ENCODE peak calls at places on chromosomes 12 and 14, in five cellular contexts. One of them, this sample, is unnamed.
A peak's percentile ranks its signal among the peaks of the same experiment; 100 is the strongest.

GRCh38 chr14:92507174-92507768 is 6.3 kb upstream of the RIN3 start:
- DNase-seq in anterior cingulate cortex: no peak
- DNase-seq in stimulated activated CD4-positive, alpha-beta T cell treated with anti-CD3 and anti-CD28 coated beads, Interleukin-12 subunit alpha, Interleukin-12 subunit beta, amount 100 ng/mL, for 24 hours: no peak
- DNase-seq in HTR-8/SVneo: no peak
- DNase-seq in activated CD4-positive, alpha-beta T cell treated with anti-CD3 and anti-CD28 coated beads, Interleukin-2, amount 10 ng/mL, durations not matched to agents 7 days and 5 days: peak; percentile 44
- DNase-seq in this sample: no peak

GRCh38 chr14:102418853-102419240 is 56.1 kb downstream of the TECPR2 start:
- DNase-seq in anterior cingulate cortex: no peak
- DNase-seq in stimulated activated CD4-positive, alpha-beta T cell treated with anti-CD3 and anti-CD28 coated beads, Interleukin-12 subunit alpha, Interleukin-12 subunit beta, amount 100 ng/mL, for 24 hours: no peak
- DNase-seq in HTR-8/SVneo: no peak
- DNase-seq in activated CD4-positive, alpha-beta T cell treated with anti-CD3 and anti-CD28 coated beads, Interleukin-2, amount 10 ng/mL, durations not matched to agents 7 days and 5 days: no peak
- DNase-seq in this sample: no peak

GRCh38 chr14:104282332-104283196 is 144.2 kb downstream of the KIF26A start:
- DNase-seq in anterior cingulate cortex: no peak
- DNase-seq in stimulated activated CD4-positive, alpha-beta T cell treated with anti-CD3 and anti-CD28 coated beads, Interleukin-12 subunit alpha, Interleukin-12 subunit beta, amount 100 ng/mL, for 24 hours: no peak
- DNase-seq in HTR-8/SVneo: no peak
- DNase-seq in activated CD4-positive, alpha-beta T cell treated with anti-CD3 and anti-CD28 coated beads, Interleukin-2, amount 10 ng/mL, durations not matched to agents 7 days and 5 days: no peak
- DNase-seq in this sample: no peak

GRCh38 chr14:103623883-103624482 is 5.0 kb upstream of the KLC1 start:
- DNase-seq in anterior cingulate cortex: no peak
- DNase-seq in stimulated activated CD4-positive, alpha-beta T cell treated with anti-CD3 and anti-CD28 coated beads, Interleukin-12 subunit alpha, Interleukin-12 subunit beta, amount 100 ng/mL, for 24 hours: no peak
- DNase-seq in HTR-8/SVneo: no peak
- DNase-seq in activated CD4-positive, alpha-beta T cell treated with anti-CD3 and anti-CD28 coated beads, Interleukin-2, amount 10 ng/mL, durations not matched to agents 7 days and 5 days: no peak
- DNase-seq in this sample: no peak

GRCh38 chr14:60637490-60638452 is 11.5 kb downstream of the SIX1 start:
- DNase-seq in anterior cingulate cortex: no peak
- DNase-seq in stimulated activated CD4-positive, alpha-beta T cell treated with anti-CD3 and anti-CD28 coated beads, Interleukin-12 subunit alpha, Interleukin-12 subunit beta, amount 100 ng/mL, for 24 hours: no peak
- DNase-seq in HTR-8/SVneo: no peak
- DNase-seq in activated CD4-positive, alpha-beta T cell treated with anti-CD3 and anti-CD28 coated beads, Interleukin-2, amount 10 ng/mL, durations not matched to agents 7 days and 5 days: no peak
- DNase-seq in this sample: no peak

GRCh38 chr12:57488397-57489156 is 709 bp downstream of the MARS1 start:
- DNase-seq in anterior cingulate cortex: no peak
- DNase-seq in stimulated activated CD4-positive, alpha-beta T cell treated with anti-CD3 and anti-CD28 coated beads, Interleukin-12 subunit alpha, Interleukin-12 subunit beta, amount 100 ng/mL, for 24 hours: no peak
- DNase-seq in HTR-8/SVneo: no peak
- DNase-seq in activated CD4-positive, alpha-beta T cell treated with anti-CD3 and anti-CD28 coated beads, Interleukin-2, amount 10 ng/mL, durations not matched to agents 7 days and 5 days: no peak
- DNase-seq in this sample: no peak

GRCh38 chr12:117143008-117143532 is 43.9 kb upstream of the TESC start:
- DNase-seq in anterior cingulate cortex: no peak
- DNase-seq in stimulated activated CD4-positive, alpha-beta T cell treated with anti-CD3 and anti-CD28 coated beads, Interleukin-12 subunit alpha, Interleukin-12 subunit beta, amount 100 ng/mL, for 24 hours: no peak
- DNase-seq in HTR-8/SVneo: peak; percentile 61
- DNase-seq in activated CD4-positive, alpha-beta T cell treated with anti-CD3 and anti-CD28 coated beads, Interleukin-2, amount 10 ng/mL, durations not matched to agents 7 days and 5 days: no peak
- DNase-seq in this sample: no peak

GRCh38 chr12:130514149-130514551 is 176.5 kb downstream of the PIWIL1 start:
- DNase-seq in anterior cingulate cortex: no peak
- DNase-seq in stimulated activated CD4-positive, alpha-beta T cell treated with anti-CD3 and anti-CD28 coated beads, Interleukin-12 subunit alpha, Interleukin-12 subunit beta, amount 100 ng/mL, for 24 hours: no peak
- DNase-seq in HTR-8/SVneo: no peak
- DNase-seq in activated CD4-positive, alpha-beta T cell treated with anti-CD3 and anti-CD28 coated beads, Interleukin-2, amount 10 ng/mL, durations not matched to agents 7 days and 5 days: no peak
- DNase-seq in this sample: no peak

GRCh38 chr12:2640709-2641108 is 154.1 kb upstream of the FKBP4 start:
- DNase-seq in anterior cingulate cortex: no peak
- DNase-seq in stimulated activated CD4-positive, alpha-beta T cell treated with anti-CD3 and anti-CD28 coated beads, Interleukin-12 subunit alpha, Interleukin-12 subunit beta, amount 100 ng/mL, for 24 hours: no peak
- DNase-seq in HTR-8/SVneo: peak; percentile 96
- DNase-seq in activated CD4-positive, alpha-beta T cell treated with anti-CD3 and anti-CD28 coated beads, Interleukin-2, amount 10 ng/mL, durations not matched to agents 7 days and 5 days: no peak
- DNase-seq in this sample: peak; percentile 13

GRCh38 chr14:34501997-34502396 is 37.5 kb downstream of the EAPP start:
- DNase-seq in anterior cingulate cortex: no peak
- DNase-seq in stimulated activated CD4-positive, alpha-beta T cell treated with anti-CD3 and anti-CD28 coated beads, Interleukin-12 subunit alpha, Interleukin-12 subunit beta, amount 100 ng/mL, for 24 hours: no peak
- DNase-seq in HTR-8/SVneo: no peak
- DNase-seq in activated CD4-positive, alpha-beta T cell treated with anti-CD3 and anti-CD28 coated beads, Interleukin-2, amount 10 ng/mL, durations not matched to agents 7 days and 5 days: no peak
- DNase-seq in this sample: no peak

GRCh38 chr12:64875186-64875585 is 50.7 kb downstream of the TBC1D30 start:
- DNase-seq in anterior cingulate cortex: no peak
- DNase-seq in stimulated activated CD4-positive, alpha-beta T cell treated with anti-CD3 and anti-CD28 coated beads, Interleukin-12 subunit alpha, Interleukin-12 subunit beta, amount 100 ng/mL, for 24 hours: no peak
- DNase-seq in HTR-8/SVneo: no peak
- DNase-seq in activated CD4-positive, alpha-beta T cell treated with anti-CD3 and anti-CD28 coated beads, Interleukin-2, amount 10 ng/mL, durations not matched to agents 7 days and 5 days: no peak
- DNase-seq in this sample: no peak

GRCh38 chr14:56036353-56036752 is 81.9 kb upstream of the PELI2 start:
- DNase-seq in anterior cingulate cortex: no peak
- DNase-seq in stimulated activated CD4-positive, alpha-beta T cell treated with anti-CD3 and anti-CD28 coated beads, Interleukin-12 subunit alpha, Interleukin-12 subunit beta, amount 100 ng/mL, for 24 hours: no peak
- DNase-seq in HTR-8/SVneo: no peak
- DNase-seq in activated CD4-positive, alpha-beta T cell treated with anti-CD3 and anti-CD28 coated beads, Interleukin-2, amount 10 ng/mL, durations not matched to agents 7 days and 5 days: no peak
- DNase-seq in this sample: no peak

GRCh38 chr14:65927871-65928270 is 515.3 kb downstream of the FUT8 start:
- DNase-seq in anterior cingulate cortex: no peak
- DNase-seq in stimulated activated CD4-positive, alpha-beta T cell treated with anti-CD3 and anti-CD28 coated beads, Interleukin-12 subunit alpha, Interleukin-12 subunit beta, amount 100 ng/mL, for 24 hours: peak; percentile 54
- DNase-seq in HTR-8/SVneo: no peak
- DNase-seq in activated CD4-positive, alpha-beta T cell treated with anti-CD3 and anti-CD28 coated beads, Interleukin-2, amount 10 ng/mL, durations not matched to agents 7 days and 5 days: peak; percentile 89
- DNase-seq in this sample: no peak

GRCh38 chr14:49982522-49982951 is 89.7 kb downstream of the ARF6 start:
- DNase-seq in anterior cingulate cortex: no peak
- DNase-seq in stimulated activated CD4-positive, alpha-beta T cell treated with anti-CD3 and anti-CD28 coated beads, Interleukin-12 subunit alpha, Interleukin-12 subunit beta, amount 100 ng/mL, for 24 hours: no peak
- DNase-seq in HTR-8/SVneo: no peak
- DNase-seq in activated CD4-positive, alpha-beta T cell treated with anti-CD3 and anti-CD28 coated beads, Interleukin-2, amount 10 ng/mL, durations not matched to agents 7 days and 5 days: no peak
- DNase-seq in this sample: no peak

GRCh38 chr12:51622564-51622963 is 31.5 kb downstream of the SCN8A start:
- DNase-seq in anterior cingulate cortex: no peak
- DNase-seq in stimulated activated CD4-positive, alpha-beta T cell treated with anti-CD3 and anti-CD28 coated beads, Interleukin-12 subunit alpha, Interleukin-12 subunit beta, amount 100 ng/mL, for 24 hours: no peak
- DNase-seq in HTR-8/SVneo: no peak
- DNase-seq in activated CD4-positive, alpha-beta T cell treated with anti-CD3 and anti-CD28 coated beads, Interleukin-2, amount 10 ng/mL, durations not matched to agents 7 days and 5 days: no peak
- DNase-seq in this sample: no peak

GRCh38 chr12:121803861-121804416 is at the start of gene SETD1B:
- DNase-seq in anterior cingulate cortex: no peak
- DNase-seq in stimulated activated CD4-positive, alpha-beta T cell treated with anti-CD3 and anti-CD28 coated beads, Interleukin-12 subunit alpha, Interleukin-12 subunit beta, amount 100 ng/mL, for 24 hours: no peak
- DNase-seq in HTR-8/SVneo: no peak
- DNase-seq in activated CD4-positive, alpha-beta T cell treated with anti-CD3 and anti-CD28 coated beads, Interleukin-2, amount 10 ng/mL, durations not matched to agents 7 days and 5 days: peak; percentile 58
- DNase-seq in this sample: peak; percentile 47

GRCh38 chr14:74204481-74204880 is 34.8 kb upstream of the VSX2 start:
- DNase-seq in anterior cingulate cortex: no peak
- DNase-seq in stimulated activated CD4-positive, alpha-beta T cell treated with anti-CD3 and anti-CD28 coated beads, Interleukin-12 subunit alpha, Interleukin-12 subunit beta, amount 100 ng/mL, for 24 hours: no peak
- DNase-seq in HTR-8/SVneo: no peak
- DNase-seq in activated CD4-positive, alpha-beta T cell treated with anti-CD3 and anti-CD28 coated beads, Interleukin-2, amount 10 ng/mL, durations not matched to agents 7 days and 5 days: no peak
- DNase-seq in this sample: no peak

GRCh38 chr12:124939428-124940142 is 25.1 kb upstream of the UBC start:
- DNase-seq in anterior cingulate cortex: no peak
- DNase-seq in stimulated activated CD4-positive, alpha-beta T cell treated with anti-CD3 and anti-CD28 coated beads, Interleukin-12 subunit alpha, Interleukin-12 subunit beta, amount 100 ng/mL, for 24 hours: peak; percentile 84
- DNase-seq in HTR-8/SVneo: peak; percentile 72
- DNase-seq in activated CD4-positive, alpha-beta T cell treated with anti-CD3 and anti-CD28 coated beads, Interleukin-2, amount 10 ng/mL, durations not matched to agents 7 days and 5 days: peak; percentile 89
- DNase-seq in this sample: no peak

GRCh38 chr14:100588671-100589070 is 1.5 kb upstream of the BEGAIN start:
- DNase-seq in anterior cingulate cortex: no peak
- DNase-seq in stimulated activated CD4-positive, alpha-beta T cell treated with anti-CD3 and anti-CD28 coated beads, Interleukin-12 subunit alpha, Interleukin-12 subunit beta, amount 100 ng/mL, for 24 hours: no peak
- DNase-seq in HTR-8/SVneo: no peak
- DNase-seq in activated CD4-positive, alpha-beta T cell treated with anti-CD3 and anti-CD28 coated beads, Interleukin-2, amount 10 ng/mL, durations not matched to agents 7 days and 5 days: no peak
- DNase-seq in this sample: no peak

GRCh38 chr14:74946659-74947281 is 8.6 kb downstream of the PGF start:
- DNase-seq in anterior cingulate cortex: no peak
- DNase-seq in stimulated activated CD4-positive, alpha-beta T cell treated with anti-CD3 and anti-CD28 coated beads, Interleukin-12 subunit alpha, Interleukin-12 subunit beta, amount 100 ng/mL, for 24 hours: no peak
- DNase-seq in HTR-8/SVneo: no peak
- DNase-seq in activated CD4-positive, alpha-beta T cell treated with anti-CD3 and anti-CD28 coated beads, Interleukin-2, amount 10 ng/mL, durations not matched to agents 7 days and 5 days: no peak
- DNase-seq in this sample: no peak

GRCh38 chr12:67147447-67147846 is 121.7 kb upstream of the CAND1 start:
- DNase-seq in anterior cingulate cortex: no peak
- DNase-seq in stimulated activated CD4-positive, alpha-beta T cell treated with anti-CD3 and anti-CD28 coated beads, Interleukin-12 subunit alpha, Interleukin-12 subunit beta, amount 100 ng/mL, for 24 hours: no peak
- DNase-seq in HTR-8/SVneo: no peak
- DNase-seq in activated CD4-positive, alpha-beta T cell treated with anti-CD3 and anti-CD28 coated beads, Interleukin-2, amount 10 ng/mL, durations not matched to agents 7 days and 5 days: no peak
- DNase-seq in this sample: no peak

GRCh38 chr12:42612258-42612608 is 22.7 kb upstream of the PRICKLE1 start:
- DNase-seq in anterior cingulate cortex: no peak
- DNase-seq in stimulated activated CD4-positive, alpha-beta T cell treated with anti-CD3 and anti-CD28 coated beads, Interleukin-12 subunit alpha, Interleukin-12 subunit beta, amount 100 ng/mL, for 24 hours: no peak
- DNase-seq in HTR-8/SVneo: no peak
- DNase-seq in activated CD4-positive, alpha-beta T cell treated with anti-CD3 and anti-CD28 coated beads, Interleukin-2, amount 10 ng/mL, durations not matched to agents 7 days and 5 days: no peak
- DNase-seq in this sample: no peak

GRCh38 chr14:71985538-71986234 is 53.5 kb downstream of the RGS6 start:
- DNase-seq in anterior cingulate cortex: no peak
- DNase-seq in stimulated activated CD4-positive, alpha-beta T cell treated with anti-CD3 and anti-CD28 coated beads, Interleukin-12 subunit alpha, Interleukin-12 subunit beta, amount 100 ng/mL, for 24 hours: no peak
- DNase-seq in HTR-8/SVneo: no peak
- DNase-seq in activated CD4-positive, alpha-beta T cell treated with anti-CD3 and anti-CD28 coated beads, Interleukin-2, amount 10 ng/mL, durations not matched to agents 7 days and 5 days: no peak
- DNase-seq in this sample: no peak

GRCh38 chr14:69392481-69392880 is 5.6 kb downstream of the ERH start:
- DNase-seq in anterior cingulate cortex: no peak
- DNase-seq in stimulated activated CD4-positive, alpha-beta T cell treated with anti-CD3 and anti-CD28 coated beads, Interleukin-12 subunit alpha, Interleukin-12 subunit beta, amount 100 ng/mL, for 24 hours: no peak
- DNase-seq in HTR-8/SVneo: no peak
- DNase-seq in activated CD4-positive, alpha-beta T cell treated with anti-CD3 and anti-CD28 coated beads, Interleukin-2, amount 10 ng/mL, durations not matched to agents 7 days and 5 days: no peak
- DNase-seq in this sample: no peak

GRCh38 chr14:26863736-26864135 is 265.9 kb upstream of the NOVA1 start:
- DNase-seq in anterior cingulate cortex: no peak
- DNase-seq in stimulated activated CD4-positive, alpha-beta T cell treated with anti-CD3 and anti-CD28 coated beads, Interleukin-12 subunit alpha, Interleukin-12 subunit beta, amount 100 ng/mL, for 24 hours: no peak
- DNase-seq in HTR-8/SVneo: peak; percentile 60
- DNase-seq in activated CD4-positive, alpha-beta T cell treated with anti-CD3 and anti-CD28 coated beads, Interleukin-2, amount 10 ng/mL, durations not matched to agents 7 days and 5 days: no peak
- DNase-seq in this sample: no peak

GRCh38 chr12:107317751-107318553 is 224.6 kb upstream of the CRY1 start:
- DNase-seq in anterior cingulate cortex: no peak
- DNase-seq in stimulated activated CD4-positive, alpha-beta T cell treated with anti-CD3 and anti-CD28 coated beads, Interleukin-12 subunit alpha, Interleukin-12 subunit beta, amount 100 ng/mL, for 24 hours: peak; percentile 69
- DNase-seq in HTR-8/SVneo: peak; percentile 90
- DNase-seq in activated CD4-positive, alpha-beta T cell treated with anti-CD3 and anti-CD28 coated beads, Interleukin-2, amount 10 ng/mL, durations not matched to agents 7 days and 5 days: peak; percentile 93
- DNase-seq in this sample: peak; percentile 18

GRCh38 chr12:111024205-111024794 is 103.9 kb upstream of the MYL2 start:
- DNase-seq in anterior cingulate cortex: no peak
- DNase-seq in stimulated activated CD4-positive, alpha-beta T cell treated with anti-CD3 and anti-CD28 coated beads, Interleukin-12 subunit alpha, Interleukin-12 subunit beta, amount 100 ng/mL, for 24 hours: peak; percentile 6
- DNase-seq in HTR-8/SVneo: peak; percentile 62
- DNase-seq in activated CD4-positive, alpha-beta T cell treated with anti-CD3 and anti-CD28 coated beads, Interleukin-2, amount 10 ng/mL, durations not matched to agents 7 days and 5 days: peak; percentile 49
- DNase-seq in this sample: no peak

GRCh38 chr12:131860472-131861260 is 32.5 kb downstream of the MMP17 start:
- DNase-seq in anterior cingulate cortex: no peak
- DNase-seq in stimulated activated CD4-positive, alpha-beta T cell treated with anti-CD3 and anti-CD28 coated beads, Interleukin-12 subunit alpha, Interleukin-12 subunit beta, amount 100 ng/mL, for 24 hours: no peak
- DNase-seq in HTR-8/SVneo: peak; percentile 69
- DNase-seq in activated CD4-positive, alpha-beta T cell treated with anti-CD3 and anti-CD28 coated beads, Interleukin-2, amount 10 ng/mL, durations not matched to agents 7 days and 5 days: peak; percentile 23
- DNase-seq in this sample: no peak

GRCh38 chr12:98968896-98969295 is 323.8 kb downstream of the APAF1 start:
- DNase-seq in anterior cingulate cortex: no peak
- DNase-seq in stimulated activated CD4-positive, alpha-beta T cell treated with anti-CD3 and anti-CD28 coated beads, Interleukin-12 subunit alpha, Interleukin-12 subunit beta, amount 100 ng/mL, for 24 hours: no peak
- DNase-seq in HTR-8/SVneo: no peak
- DNase-seq in activated CD4-positive, alpha-beta T cell treated with anti-CD3 and anti-CD28 coated beads, Interleukin-2, amount 10 ng/mL, durations not matched to agents 7 days and 5 days: no peak
- DNase-seq in this sample: peak; percentile 2

GRCh38 chr12:63206908-63207307 is 55.9 kb upstream of the AVPR1A start:
- DNase-seq in anterior cingulate cortex: no peak
- DNase-seq in stimulated activated CD4-positive, alpha-beta T cell treated with anti-CD3 and anti-CD28 coated beads, Interleukin-12 subunit alpha, Interleukin-12 subunit beta, amount 100 ng/mL, for 24 hours: no peak
- DNase-seq in HTR-8/SVneo: peak; percentile 40
- DNase-seq in activated CD4-positive, alpha-beta T cell treated with anti-CD3 and anti-CD28 coated beads, Interleukin-2, amount 10 ng/mL, durations not matched to agents 7 days and 5 days: no peak
- DNase-seq in this sample: no peak

GRCh38 chr12:107515446-107515958 is 170.1 kb upstream of the PWP1 start:
- DNase-seq in anterior cingulate cortex: no peak
- DNase-seq in stimulated activated CD4-positive, alpha-beta T cell treated with anti-CD3 and anti-CD28 coated beads, Interleukin-12 subunit alpha, Interleukin-12 subunit beta, amount 100 ng/mL, for 24 hours: no peak
- DNase-seq in HTR-8/SVneo: peak; percentile 60
- DNase-seq in activated CD4-positive, alpha-beta T cell treated with anti-CD3 and anti-CD28 coated beads, Interleukin-2, amount 10 ng/mL, durations not matched to agents 7 days and 5 days: peak; percentile 14
- DNase-seq in this sample: no peak

GRCh38 chr14:72907327-72907826 is 13.5 kb upstream of the DPF3 start:
- DNase-seq in anterior cingulate cortex: no peak
- DNase-seq in stimulated activated CD4-positive, alpha-beta T cell treated with anti-CD3 and anti-CD28 coated beads, Interleukin-12 subunit alpha, Interleukin-12 subunit beta, amount 100 ng/mL, for 24 hours: no peak
- DNase-seq in HTR-8/SVneo: no peak
- DNase-seq in activated CD4-positive, alpha-beta T cell treated with anti-CD3 and anti-CD28 coated beads, Interleukin-2, amount 10 ng/mL, durations not matched to agents 7 days and 5 days: no peak
- DNase-seq in this sample: no peak

GRCh38 chr12:54759751-54760150 is 94.6 kb upstream of the MUCL1 start:
- DNase-seq in anterior cingulate cortex: no peak
- DNase-seq in stimulated activated CD4-positive, alpha-beta T cell treated with anti-CD3 and anti-CD28 coated beads, Interleukin-12 subunit alpha, Interleukin-12 subunit beta, amount 100 ng/mL, for 24 hours: no peak
- DNase-seq in HTR-8/SVneo: peak; percentile 10
- DNase-seq in activated CD4-positive, alpha-beta T cell treated with anti-CD3 and anti-CD28 coated beads, Interleukin-2, amount 10 ng/mL, durations not matched to agents 7 days and 5 days: peak; percentile 29
- DNase-seq in this sample: no peak

GRCh38 chr14:38618514-38618913 is 362.6 kb upstream of the CLEC14A start:
- DNase-seq in anterior cingulate cortex: no peak
- DNase-seq in stimulated activated CD4-positive, alpha-beta T cell treated with anti-CD3 and anti-CD28 coated beads, Interleukin-12 subunit alpha, Interleukin-12 subunit beta, amount 100 ng/mL, for 24 hours: no peak
- DNase-seq in HTR-8/SVneo: no peak
- DNase-seq in activated CD4-positive, alpha-beta T cell treated with anti-CD3 and anti-CD28 coated beads, Interleukin-2, amount 10 ng/mL, durations not matched to agents 7 days and 5 days: no peak
- DNase-seq in this sample: no peak

GRCh38 chr12:30926243-30927209 is at the start of gene TSPAN11:
- DNase-seq in anterior cingulate cortex: no peak
- DNase-seq in stimulated activated CD4-positive, alpha-beta T cell treated with anti-CD3 and anti-CD28 coated beads, Interleukin-12 subunit alpha, Interleukin-12 subunit beta, amount 100 ng/mL, for 24 hours: no peak
- DNase-seq in HTR-8/SVneo: peak; percentile 33
- DNase-seq in activated CD4-positive, alpha-beta T cell treated with anti-CD3 and anti-CD28 coated beads, Interleukin-2, amount 10 ng/mL, durations not matched to agents 7 days and 5 days: no peak
- DNase-seq in this sample: peak; percentile 11

This sample was measured in caudate nucleus.